ENCODE peak calls at places on chromosomes 2 and 18, in five cellular contexts. One of them, this sample, is unnamed.

GRCh38 chr2:234699456-234699855 is 202.6 kb upstream of the ARL4C start:
- DNase-seq in D721Med: no peak
- DNase-seq in fibroblast of the aortic adventitia: no peak
- DNase-seq in RWPE1: no peak
- DNase-seq in CD8-positive, alpha-beta T cell: no peak
- DNase-seq in this sample: no peak

GRCh38 chr2:154639997-154640396 is 58.5 kb upstream of the KCNJ3 start:
- DNase-seq in D721Med: no peak
- DNase-seq in fibroblast of the aortic adventitia: no peak
- DNase-seq in RWPE1: no peak
- DNase-seq in CD8-positive, alpha-beta T cell: no peak
- DNase-seq in this sample: no peak

GRCh38 chr2:7084601-7085000 is 167.4 kb downstream of the RNF144A start:
- DNase-seq in D721Med: no peak
- DNase-seq in fibroblast of the aortic adventitia: peak; percentile 6
- DNase-seq in RWPE1: no peak
- DNase-seq in CD8-positive, alpha-beta T cell: no peak
- DNase-seq in this sample: no peak

GRCh38 chr2:118123561-118124232 is 35.4 kb downstream of the INSIG2 start:
- DNase-seq in D721Med: no peak
- DNase-seq in fibroblast of the aortic adventitia: peak; percentile 92
- DNase-seq in RWPE1: peak; percentile 96
- DNase-seq in CD8-positive, alpha-beta T cell: no peak
- DNase-seq in this sample: peak; percentile 81

GRCh38 chr2:42298996-42299754 is 61.8 kb downstream of the COX7A2L start:
- DNase-seq in D721Med: no peak
- DNase-seq in fibroblast of the aortic adventitia: no peak
- DNase-seq in RWPE1: no peak
- DNase-seq in CD8-positive, alpha-beta T cell: no peak
- DNase-seq in this sample: no peak

GRCh38 chr2:222364280-222364895 is 60.0 kb upstream of the SGPP2 start:
- DNase-seq in D721Med: no peak
- DNase-seq in fibroblast of the aortic adventitia: peak; percentile 62
- DNase-seq in RWPE1: peak; percentile 39
- DNase-seq in CD8-positive, alpha-beta T cell: no peak
- DNase-seq in this sample: peak; percentile 65

GRCh38 chr2:229920011-229920781 is 1.6 kb downstream of the TRIP12 start:
- DNase-seq in D721Med: no peak
- DNase-seq in fibroblast of the aortic adventitia: peak; percentile 25
- DNase-seq in RWPE1: no peak
- DNase-seq in CD8-positive, alpha-beta T cell: peak; percentile 19
- DNase-seq in this sample: no peak

GRCh38 chr2:62736899-62737559 is 31.5 kb downstream of the EHBP1 start:
- DNase-seq in D721Med: no peak
- DNase-seq in fibroblast of the aortic adventitia: no peak
- DNase-seq in RWPE1: no peak
- DNase-seq in CD8-positive, alpha-beta T cell: no peak
- DNase-seq in this sample: no peak

GRCh38 chr2:108253106-108253505 is 13.3 kb downstream of the SULT1C3 start:
- DNase-seq in D721Med: no peak
- DNase-seq in fibroblast of the aortic adventitia: peak; percentile 47
- DNase-seq in RWPE1: no peak
- DNase-seq in CD8-positive, alpha-beta T cell: no peak
- DNase-seq in this sample: no peak

GRCh38 chr18:7021994-7022840 is 95.4 kb downstream of the LAMA1 start:
- DNase-seq in D721Med: peak; percentile 44
- DNase-seq in fibroblast of the aortic adventitia: no peak
- DNase-seq in RWPE1: peak; percentile 78
- DNase-seq in CD8-positive, alpha-beta T cell: no peak
- DNase-seq in this sample: peak; percentile 84

GRCh38 chr2:2046497-2046896 is 284.6 kb downstream of the MYT1L start:
- DNase-seq in D721Med: no peak
- DNase-seq in fibroblast of the aortic adventitia: no peak
- DNase-seq in RWPE1: no peak
- DNase-seq in CD8-positive, alpha-beta T cell: no peak
- DNase-seq in this sample: no peak

GRCh38 chr2:135962401-135963138 is 22.9 kb downstream of the DARS1 start:
- DNase-seq in D721Med: no peak
- DNase-seq in fibroblast of the aortic adventitia: no peak
- DNase-seq in RWPE1: no peak
- DNase-seq in CD8-positive, alpha-beta T cell: no peak
- DNase-seq in this sample: no peak

GRCh38 chr2:221467610-221468009 is 104.5 kb downstream of the EPHA4 start:
- DNase-seq in D721Med: no peak
- DNase-seq in fibroblast of the aortic adventitia: peak; percentile 78
- DNase-seq in RWPE1: no peak
- DNase-seq in CD8-positive, alpha-beta T cell: no peak
- DNase-seq in this sample: peak; percentile 47

GRCh38 chr2:219592721-219593120 is 4.9 kb upstream of the STK11IP start:
- DNase-seq in D721Med: no peak
- DNase-seq in fibroblast of the aortic adventitia: no peak
- DNase-seq in RWPE1: no peak
- DNase-seq in CD8-positive, alpha-beta T cell: no peak
- DNase-seq in this sample: no peak

GRCh38 chr18:58230438-58231179 is 186.6 kb downstream of the NEDD4L start:
- DNase-seq in D721Med: no peak
- DNase-seq in fibroblast of the aortic adventitia: no peak
- DNase-seq in RWPE1: no peak
- DNase-seq in CD8-positive, alpha-beta T cell: no peak
- DNase-seq in this sample: peak; percentile 91

GRCh38 chr2:71807969-71808451 is 339.7 kb downstream of the CYP26B1 start:
- DNase-seq in D721Med: no peak
- DNase-seq in fibroblast of the aortic adventitia: peak; percentile 38
- DNase-seq in RWPE1: no peak
- DNase-seq in CD8-positive, alpha-beta T cell: no peak
- DNase-seq in this sample: no peak

DNA sequence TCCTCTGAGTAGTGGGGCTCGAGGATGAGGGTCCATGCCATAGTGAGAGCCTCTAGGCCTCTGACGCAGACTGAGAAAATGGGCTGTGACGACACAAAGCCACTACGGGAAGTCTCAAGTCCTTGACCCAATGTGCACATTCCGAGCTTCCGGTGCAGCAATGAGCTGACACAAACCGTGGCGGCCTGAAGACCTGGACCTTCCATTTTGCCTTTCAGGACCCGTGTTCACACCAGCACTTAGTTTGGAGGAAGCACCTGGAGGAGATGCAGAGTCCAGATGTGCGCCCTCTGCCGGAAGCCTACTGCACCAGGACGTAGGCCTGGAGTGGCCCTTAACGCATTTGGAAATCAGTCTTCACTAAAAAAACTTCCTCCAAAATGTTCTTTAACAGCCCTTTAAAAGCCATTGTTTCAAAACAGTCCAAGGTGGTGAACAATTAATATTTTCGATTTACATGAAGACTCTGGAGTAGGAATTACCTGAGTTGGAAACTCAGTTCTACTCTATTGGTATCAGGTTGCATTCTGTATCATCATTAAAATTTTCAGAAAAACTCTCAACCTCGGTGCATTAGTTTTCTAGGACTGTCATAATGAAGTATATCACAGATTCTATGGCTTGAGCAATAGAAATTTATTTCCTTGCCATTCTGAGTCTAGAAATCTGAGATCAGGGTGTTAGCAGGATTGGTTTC is 33.9 kb downstream of the BMP10 start:
- DNase-seq in D721Med: no peak
- DNase-seq in fibroblast of the aortic adventitia: peak; percentile 17
- DNase-seq in RWPE1: no peak
- DNase-seq in CD8-positive, alpha-beta T cell: peak; percentile 39
- DNase-seq in this sample: peak; percentile 84
- TF ChIP-seq CTCF in D721Med: peak; percentile 31
- TF ChIP-seq CTCF in fibroblast of the aortic adventitia: peak; percentile 44
- TF ChIP-seq CTCF in RWPE1: no peak
- TF ChIP-seq CTCF in CD8-positive, alpha-beta T cell: peak; percentile 82
- TF ChIP-seq CTCF in this sample: peak; percentile 68

GRCh38 chr2:218291318-218291933 is 877 bp downstream of the TMBIM1 start:
- DNase-seq in D721Med: no peak
- DNase-seq in fibroblast of the aortic adventitia: peak; percentile 39
- DNase-seq in RWPE1: no peak
- DNase-seq in CD8-positive, alpha-beta T cell: no peak
- DNase-seq in this sample: no peak

GRCh38 chr2:218294430-218294999 is 2.2 kb upstream of the TMBIM1 start:
- DNase-seq in D721Med: no peak
- DNase-seq in fibroblast of the aortic adventitia: no peak
- DNase-seq in RWPE1: no peak
- DNase-seq in CD8-positive, alpha-beta T cell: no peak
- DNase-seq in this sample: no peak

GRCh38 chr2:218293715-218294429 is 1.6 kb upstream of the TMBIM1 start:
- DNase-seq in D721Med: no peak
- DNase-seq in fibroblast of the aortic adventitia: no peak
- DNase-seq in RWPE1: no peak
- DNase-seq in CD8-positive, alpha-beta T cell: no peak
- DNase-seq in this sample: no peak

GRCh38 chr2:218291934-218292699 is at the start of gene TMBIM1:
- DNase-seq in D721Med: peak; percentile 97
- DNase-seq in fibroblast of the aortic adventitia: peak; percentile 66
- DNase-seq in RWPE1: peak; percentile 86
- DNase-seq in CD8-positive, alpha-beta T cell: peak; percentile 64
- DNase-seq in this sample: peak; percentile 77

DNA sequence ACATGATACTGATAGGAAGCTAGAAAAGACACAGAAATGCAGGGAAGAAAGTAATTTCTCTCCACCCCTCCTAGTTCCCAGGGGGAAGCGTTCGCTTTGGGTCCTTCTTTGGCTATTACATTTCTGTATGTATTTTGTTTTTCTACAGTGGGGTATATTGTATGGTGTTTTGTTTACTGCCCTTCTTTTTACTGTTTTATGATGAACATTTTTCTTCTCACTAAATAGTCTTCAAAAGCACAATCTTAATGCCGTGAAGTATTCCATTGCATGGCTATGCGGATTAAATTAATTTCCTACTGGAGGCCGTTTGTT is 354 bp upstream of the TMBIM1 start:
- DNase-seq in D721Med: no peak
- DNase-seq in fibroblast of the aortic adventitia: no peak
- DNase-seq in RWPE1: no peak
- DNase-seq in CD8-positive, alpha-beta T cell: no peak
- DNase-seq in this sample: no peak
- TF ChIP-seq CTCF in D721Med: no peak
- TF ChIP-seq CTCF in fibroblast of the aortic adventitia: no peak
- TF ChIP-seq CTCF in RWPE1: peak; percentile 65
- TF ChIP-seq CTCF in CD8-positive, alpha-beta T cell: peak; percentile 46
- TF ChIP-seq CTCF in this sample: no peak

GRCh38 chr2:238739668-238740067 is 108.2 kb upstream of the TWIST2 start:
- DNase-seq in D721Med: no peak
- DNase-seq in fibroblast of the aortic adventitia: no peak
- DNase-seq in RWPE1: no peak
- DNase-seq in CD8-positive, alpha-beta T cell: no peak
- DNase-seq in this sample: no peak
- TF ChIP-seq CTCF in D721Med: no peak
- TF ChIP-seq CTCF in fibroblast of the aortic adventitia: no peak
- TF ChIP-seq CTCF in RWPE1: no peak
- TF ChIP-seq CTCF in CD8-positive, alpha-beta T cell: no peak
- TF ChIP-seq CTCF in this sample: no peak

GRCh38 chr2:47313728-47314127 is 89.2 kb upstream of the MSH2 start:
- DNase-seq in D721Med: no peak
- DNase-seq in fibroblast of the aortic adventitia: no peak
- DNase-seq in RWPE1: no peak
- DNase-seq in CD8-positive, alpha-beta T cell: no peak
- DNase-seq in this sample: no peak
- TF ChIP-seq CTCF in D721Med: no peak
- TF ChIP-seq CTCF in fibroblast of the aortic adventitia: no peak
- TF ChIP-seq CTCF in RWPE1: no peak
- TF ChIP-seq CTCF in CD8-positive, alpha-beta T cell: no peak
- TF ChIP-seq CTCF in this sample: no peak

GRCh38 chr2:17593841-17594482 is 53.5 kb downstream of the VSNL1 start:
- DNase-seq in D721Med: no peak
- DNase-seq in fibroblast of the aortic adventitia: peak; percentile 58
- DNase-seq in RWPE1: no peak
- DNase-seq in CD8-positive, alpha-beta T cell: no peak
- DNase-seq in this sample: no peak

GRCh38 chr2:17591846-17592245 is 51.4 kb downstream of the VSNL1 start:
- DNase-seq in D721Med: no peak
- DNase-seq in fibroblast of the aortic adventitia: no peak
- DNase-seq in RWPE1: no peak
- DNase-seq in CD8-positive, alpha-beta T cell: no peak
- DNase-seq in this sample: no peak

GRCh38 chr2:17593445-17593840 is 52.9 kb downstream of the VSNL1 start:
- DNase-seq in D721Med: no peak
- DNase-seq in fibroblast of the aortic adventitia: no peak
- DNase-seq in RWPE1: no peak
- DNase-seq in CD8-positive, alpha-beta T cell: no peak
- DNase-seq in this sample: no peak

GRCh38 chr2:17594533-17595391 is 54.3 kb downstream of the VSNL1 start:
- DNase-seq in D721Med: no peak
- DNase-seq in fibroblast of the aortic adventitia: peak; percentile 73
- DNase-seq in RWPE1: no peak
- DNase-seq in CD8-positive, alpha-beta T cell: no peak
- DNase-seq in this sample: no peak

DNA sequence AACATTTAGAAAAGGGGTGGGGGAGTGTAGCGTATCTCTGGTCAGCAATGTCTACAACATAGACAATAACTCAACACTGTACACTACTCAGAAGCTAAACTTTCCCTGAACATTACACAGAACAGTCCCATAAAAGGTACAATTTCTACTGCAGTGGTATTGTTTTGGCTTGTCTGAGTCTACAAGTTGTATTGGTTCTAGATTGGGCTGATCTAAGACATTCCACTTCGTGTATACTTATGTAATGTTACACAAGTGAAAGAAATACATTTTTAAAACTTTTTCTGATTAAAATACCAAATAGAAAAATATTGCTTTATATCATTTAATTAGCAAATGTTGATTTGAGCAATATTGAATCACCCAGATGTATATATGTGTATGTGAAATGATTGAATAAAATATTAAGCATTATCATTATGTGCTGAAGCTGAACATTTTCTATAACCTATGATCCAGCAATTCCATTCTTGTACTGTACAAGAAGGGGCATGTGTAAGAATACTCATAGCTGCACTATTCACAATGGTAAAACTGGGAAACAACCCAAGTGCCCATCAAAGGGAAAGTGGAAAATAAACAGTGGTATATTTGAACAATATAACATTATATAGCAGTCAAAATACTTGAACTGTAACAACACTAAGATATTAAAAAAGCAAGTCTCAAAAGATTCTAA is 52.4 kb downstream of the VSNL1 start:
- DNase-seq in D721Med: no peak
- DNase-seq in fibroblast of the aortic adventitia: no peak
- DNase-seq in RWPE1: peak; percentile 36
- DNase-seq in CD8-positive, alpha-beta T cell: no peak
- DNase-seq in this sample: peak; percentile 27
- TF ChIP-seq CTCF in D721Med: no peak
- TF ChIP-seq CTCF in fibroblast of the aortic adventitia: no peak
- TF ChIP-seq CTCF in RWPE1: no peak
- TF ChIP-seq CTCF in CD8-positive, alpha-beta T cell: no peak
- TF ChIP-seq CTCF in this sample: no peak

GRCh38 chr2:178674122-178674521 is 133.1 kb downstream of the TTN start:
- DNase-seq in D721Med: no peak
- DNase-seq in fibroblast of the aortic adventitia: no peak
- DNase-seq in RWPE1: no peak
- DNase-seq in CD8-positive, alpha-beta T cell: no peak
- DNase-seq in this sample: peak; percentile 12
- TF ChIP-seq CTCF in D721Med: peak; percentile 17
- TF ChIP-seq CTCF in fibroblast of the aortic adventitia: no peak
- TF ChIP-seq CTCF in RWPE1: no peak
- TF ChIP-seq CTCF in CD8-positive, alpha-beta T cell: no peak
- TF ChIP-seq CTCF in this sample: peak; percentile 15

DNA sequence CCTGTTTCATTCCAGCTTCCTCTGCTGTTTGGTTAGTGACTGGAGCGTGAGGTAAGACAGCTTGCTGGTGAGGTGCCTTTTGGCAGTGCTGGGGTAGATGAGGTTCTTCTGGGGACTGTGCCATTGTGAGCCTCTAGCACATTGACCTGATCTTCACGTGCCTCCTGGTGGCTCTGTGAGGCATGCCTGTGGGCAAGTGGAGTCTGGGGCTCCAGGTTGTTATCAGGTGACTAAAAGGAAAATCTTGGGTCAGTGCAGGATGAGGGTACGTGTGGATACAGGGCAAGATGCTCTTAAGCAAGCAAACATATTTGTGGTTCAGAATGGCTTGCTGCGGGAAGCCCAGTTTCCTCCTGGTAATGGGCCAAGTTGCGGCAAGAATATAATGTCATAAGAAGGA is 75.4 kb downstream of the FHOD3 start:
- DNase-seq in D721Med: no peak
- DNase-seq in fibroblast of the aortic adventitia: peak; percentile 90
- DNase-seq in RWPE1: peak; percentile 11
- DNase-seq in CD8-positive, alpha-beta T cell: no peak
- DNase-seq in this sample: peak; percentile 78
- TF ChIP-seq CTCF in D721Med: no peak
- TF ChIP-seq CTCF in fibroblast of the aortic adventitia: peak; percentile 43
- TF ChIP-seq CTCF in RWPE1: no peak
- TF ChIP-seq CTCF in CD8-positive, alpha-beta T cell: no peak
- TF ChIP-seq CTCF in this sample: no peak

This sample was measured in MCF 10A.